ENCODE peak calls at places on chromosome 6, in four cellular contexts. M is fibroblast of the aortic adventitia, C is lung, V is cardiac fibroblast. D is an unnamed sample.

GRCh38 chr6:358432-358831 is 33.1 kb upstream of the IRF4 start:
- DNase-seq in M (no peak), C (no peak), V (no peak), D (no peak)

GRCh38 chr6:109902870-109903269 is 75.2 kb upstream of the GPR6 start:
- DNase-seq in M (no peak), C (no peak), V (no peak), D (no peak)

GRCh38 chr6:42407379-42407778 is 44.3 kb downstream of the TRERF1 start:
- DNase-seq in M (peak), C (no peak), V (peak), D (no peak)

GRCh38 chr6:106051241-106051640 is 34.9 kb upstream of the PRDM1 start:
- DNase-seq in M (no peak), C (no peak), V (no peak), D (no peak)

GRCh38 chr6:30681696-30682180 is 4.7 kb downstream of the PPP1R18 start:
- DNase-seq in M (no peak), C (no peak), V (no peak), D (no peak)

GRCh38 chr6:240151-240550 is 52.1 kb upstream of the DUSP22 start:
- DNase-seq in M (no peak), C (no peak), V (no peak), D (no peak)

GRCh38 chr6:108560463-108561308 is at the start of gene FOXO3:
- DNase-seq in M (peak), C (peak), V (peak), D (peak)

GRCh38 chr6:170440437-170440836 is 112.7 kb downstream of the PSMB1 start:
- DNase-seq in M (no peak), C (no peak), V (no peak), D (no peak)

GRCh38 chr6:85037221-85037620 is 272.8 kb upstream of the TBX18 start:
- DNase-seq in M (no peak), C (no peak), V (no peak), D (no peak)

GRCh38 chr6:160042014-160042773 is 73.3 kb downstream of the IGF2R start:
- DNase-seq in M (peak), C (no peak), V (peak), D (no peak)

GRCh38 chr6:30703011-30703410 is 12.2 kb upstream of the NRM start:
- DNase-seq in M (no peak), C (no peak), V (no peak), D (no peak)

GRCh38 chr6:17281100-17281496 is at the start of gene RBM24:
- DNase-seq in M (peak), C (peak), V (peak), D (peak)

GRCh38 chr6:113318553-113318952 is 538.6 kb upstream of the MARCKS start:
- DNase-seq in M (no peak), C (no peak), V (no peak), D (no peak)

GRCh38 chr6:81613606-81614005 is 138.9 kb downstream of the TENT5A start:
- DNase-seq in M (peak), C (no peak), V (peak), D (no peak)

GRCh38 chr6:90538651-90539050 is 48.2 kb downstream of the MAP3K7 start:
- DNase-seq in M (peak), C (no peak), V (peak), D (peak)

GRCh38 chr6:54958446-54958845 is 111.9 kb downstream of the FAM83B start:
- DNase-seq in M (no peak), C (no peak), V (no peak), D (no peak)

GRCh38 chr6:155040946-155041345 is 45.8 kb downstream of the TIAM2 start:
- DNase-seq in M (no peak), C (no peak), V (no peak), D (no peak)

GRCh38 chr6:45576648-45577624 is 199.2 kb upstream of the SUPT3H start:
- DNase-seq in M (no peak), C (peak), V (no peak), D (no peak)

GRCh38 chr6:35238843-35239289 is 20.7 kb upstream of the ZNF76 start:
- DNase-seq in M (peak), C (peak), V (peak), D (peak)

GRCh38 chr6:107439418-107439817 is 19.9 kb downstream of the PDSS2 start:
- DNase-seq in M (no peak), C (no peak), V (no peak), D (no peak)

GRCh38 chr6:11143394-11144371 is 32.2 kb upstream of the ERVFRD-1 start:
- DNase-seq in M (peak), C (peak), V (peak), D (peak)

GRCh38 chr6:6697620-6698019 is 109.1 kb downstream of the LY86 start:
- DNase-seq in M (no peak), C (no peak), V (no peak), D (no peak)

GRCh38 chr6:3881722-3882421 is 32.7 kb downstream of the FAM50B start:
- DNase-seq in M (no peak), C (no peak), V (no peak), D (no peak)

DNA sequence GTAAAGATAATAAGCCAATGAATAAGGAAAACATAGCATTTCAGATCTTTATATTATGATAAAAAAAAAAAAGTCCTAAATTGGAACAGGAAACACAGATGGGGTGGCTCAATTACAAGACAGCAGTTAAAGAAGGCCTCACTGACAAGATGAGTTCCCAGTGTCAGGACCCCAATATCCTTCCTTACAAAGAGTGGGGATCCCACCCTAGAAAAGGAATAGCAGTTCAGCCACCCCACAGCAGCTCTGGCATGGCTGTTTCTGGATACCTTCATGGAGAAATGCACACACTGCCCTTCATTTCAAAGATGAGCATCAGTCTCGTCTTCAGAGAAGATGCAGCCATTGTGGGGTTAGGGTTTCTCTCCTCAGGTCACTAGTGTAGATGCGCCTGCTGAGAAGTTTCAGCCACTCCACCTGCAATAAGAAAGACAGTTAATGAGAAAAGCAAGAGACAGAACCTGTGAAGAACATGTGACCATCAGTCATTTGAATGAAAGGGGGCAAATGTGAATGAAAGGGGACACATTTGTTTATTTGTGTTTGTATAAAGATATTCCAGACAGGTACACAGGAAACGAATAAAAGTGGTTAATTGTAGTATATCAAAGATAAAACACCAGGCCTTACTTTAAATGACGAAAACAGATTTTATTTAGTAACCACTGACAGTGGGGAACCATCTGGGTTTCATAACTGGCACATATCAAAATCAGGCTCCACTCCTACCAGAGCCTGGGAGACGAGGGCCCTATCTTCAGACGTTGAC is 121.3 kb upstream of the PRSS16 start:
- DNase-seq in M (no peak), C (no peak), V (no peak), D (no peak)
- H3K4me3 ChIP-seq in M (no peak), C (no peak), V (no peak), D (no peak)

GRCh38 chr6:133951227-133951626 is 1.8 kb upstream of the TBPL1 start:
- DNase-seq in M (no peak), C (no peak), V (no peak), D (no peak)
- H3K4me3 ChIP-seq in M (peak), C (no peak), V (peak), D (peak)

GRCh38 chr6:40286027-40286426 is 301.1 kb downstream of the LRFN2 start:
- DNase-seq in M (no peak), C (no peak), V (no peak), D (no peak)
- H3K4me3 ChIP-seq in M (no peak), C (no peak), V (no peak), D (no peak)

DNA sequence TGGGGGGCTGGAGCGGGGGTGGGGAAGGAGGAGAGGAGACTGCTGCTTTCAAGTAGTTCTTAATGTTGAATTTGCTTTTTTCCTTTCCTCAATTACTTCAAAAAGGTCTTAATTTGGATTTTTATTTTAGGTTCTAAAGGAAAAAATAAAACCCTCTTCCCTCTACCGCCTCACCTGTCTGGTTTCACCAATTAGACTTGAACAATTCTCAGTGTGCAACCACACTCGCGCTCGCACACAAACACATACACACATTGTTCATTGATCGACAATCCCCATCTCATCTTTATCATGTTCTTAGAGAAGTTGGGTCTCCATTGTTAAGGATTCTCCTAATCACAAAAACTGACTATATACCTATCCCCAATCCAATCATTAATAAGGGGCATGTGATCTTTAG is 97.3 kb downstream of the HFE start:
- DNase-seq in M (no peak), C (no peak), V (no peak), D (no peak)
- H3K4me3 ChIP-seq in M (no peak), C (no peak), V (no peak), D (peak)

DNA sequence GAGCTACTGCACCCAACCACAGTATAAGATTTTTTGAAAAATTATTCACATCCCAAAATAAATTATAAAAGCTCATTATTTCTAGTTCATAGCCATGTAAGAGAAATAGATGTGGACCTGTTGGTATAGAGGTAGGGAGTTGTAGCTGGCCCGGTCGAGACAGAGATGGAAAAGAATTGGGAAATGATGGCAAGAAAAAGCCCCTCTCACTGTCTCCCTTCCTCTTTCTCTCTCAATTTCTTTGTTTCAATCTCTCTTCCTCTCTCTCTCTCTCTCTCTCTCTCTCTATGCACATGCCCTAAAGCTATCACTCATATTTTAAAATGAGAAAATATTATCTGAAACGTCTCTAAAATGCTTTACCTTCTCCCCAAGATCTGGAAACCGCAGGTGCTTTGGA is 80.7 kb upstream of the CD83 start:
- DNase-seq in M (no peak), C (no peak), V (no peak), D (no peak)
- H3K4me3 ChIP-seq in M (no peak), C (no peak), V (no peak), D (no peak)

DNA sequence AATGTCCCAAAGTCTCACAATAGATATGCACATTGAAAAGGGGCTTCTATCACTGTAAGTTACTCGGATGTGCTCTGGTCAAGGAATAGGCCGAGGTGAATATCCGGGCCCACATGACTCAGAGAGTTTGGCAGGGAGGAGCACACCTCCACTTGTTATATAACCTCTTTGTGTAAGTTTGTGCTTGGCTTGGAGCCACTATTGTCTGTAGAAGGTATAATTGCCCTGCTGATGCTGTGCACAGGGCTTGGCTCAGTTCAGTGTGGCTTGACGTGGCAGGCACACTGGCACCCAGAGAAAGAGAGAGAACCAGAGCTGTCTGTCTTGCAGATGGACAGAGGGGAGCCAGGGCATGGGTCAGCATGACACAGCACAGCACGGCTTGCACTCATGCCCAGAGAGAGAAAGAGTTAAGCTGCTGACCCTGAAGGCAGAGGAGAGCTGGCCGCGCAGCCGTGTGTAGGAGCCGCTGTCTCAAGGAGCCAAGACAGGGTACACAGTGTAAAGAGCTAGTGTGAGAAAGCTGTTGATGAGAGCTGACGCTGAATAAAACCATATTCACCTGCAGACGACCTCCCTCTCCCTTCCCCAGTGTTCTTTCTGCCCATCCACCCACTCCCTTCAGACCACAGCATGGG is 482.5 kb downstream of the C6orf118 start:
- DNase-seq in M (peak), C (no peak), V (no peak), D (no peak)
- H3K4me3 ChIP-seq in M (no peak), C (peak), V (no peak), D (no peak)

GRCh38 chr6:19805146-19805515 is 32.0 kb upstream of the ID4 start:
- DNase-seq in M (peak), C (no peak), V (peak), D (no peak)
- H3K4me3 ChIP-seq in M (peak), C (peak), V (peak), D (peak)